ENCODE peak calls at places on chromosomes 16 and 17, in four cellular contexts. I, U, W and M are unnamed samples.

GRCh38 chr17:58172369-58173071 is 5.7 kb downstream of the OR4D2 start:
- DNase-seq in W (peak), U (peak), I (peak), M (peak)

GRCh38 chr16:30183236-30183960 is at the start of gene CORO1A:
- DNase-seq in U (peak), I (peak), W (peak), M (peak)

GRCh38 chr17:39687101-39687545 is 734 bp downstream of the PGAP3 start:
- DNase-seq in U (peak), W (no peak), I (no peak), M (no peak)

GRCh38 chr16:30186782-30187555 is 3.6 kb downstream of the CORO1A start:
- DNase-seq in W (peak), U (peak), I (no peak), M (peak)

GRCh38 chr17:62105361-62105760 is 40.3 kb upstream of the MED13 start:
- DNase-seq in U (no peak), I (no peak), W (no peak), M (no peak)

GRCh38 chr17:50151041-50151936 is 812 bp upstream of the PPP1R9B start:
- DNase-seq in W (peak), U (peak), I (peak), M (peak)

GRCh38 chr16:83835972-83836566 is 28.3 kb downstream of the HSBP1 start:
- DNase-seq in W (no peak), I (peak), U (peak), M (peak)

GRCh38 chr17:18980682-18981384 is 23.7 kb downstream of the FAM83G start:
- DNase-seq in U (no peak), W (no peak), I (peak), M (no peak)

GRCh38 chr17:30554839-30555751 is 77.9 kb downstream of the GOSR1 start:
- DNase-seq in W (no peak), I (peak), U (peak), M (peak)

GRCh38 chr17:10557422-10557821 is 8.0 kb upstream of the MYH2 start:
- DNase-seq in W (no peak), I (no peak), U (no peak), M (no peak)

GRCh38 chr17:50259484-50260324 is 14.6 kb upstream of the TMEM92 start:
- DNase-seq in U (no peak), W (no peak), I (no peak), M (no peak)

DNA sequence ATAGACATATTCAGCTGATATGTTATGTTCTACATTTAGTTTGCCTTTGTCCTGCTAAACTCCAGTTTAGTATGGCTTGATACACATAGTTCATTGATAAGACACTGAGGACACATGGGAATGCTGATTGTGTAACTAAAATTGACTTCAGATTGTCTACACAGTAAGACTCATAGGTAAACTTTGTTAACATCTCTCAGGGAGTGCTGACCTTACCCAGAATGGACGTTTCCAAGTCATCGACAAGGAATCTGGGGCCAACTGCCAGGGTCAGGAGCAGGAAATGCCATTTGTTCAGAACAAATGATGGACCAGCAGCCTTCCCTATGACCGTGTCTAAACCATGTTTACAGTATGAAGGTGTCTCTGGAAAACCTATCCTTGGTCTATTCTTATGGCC is 58.7 kb downstream of the DYNLRB2 start:
- DNase-seq in I (peak), U (no peak), W (no peak), M (no peak)
- TF ChIP-seq ELK1 in I (no peak), U (no peak), W (no peak), M (no peak)

DNA sequence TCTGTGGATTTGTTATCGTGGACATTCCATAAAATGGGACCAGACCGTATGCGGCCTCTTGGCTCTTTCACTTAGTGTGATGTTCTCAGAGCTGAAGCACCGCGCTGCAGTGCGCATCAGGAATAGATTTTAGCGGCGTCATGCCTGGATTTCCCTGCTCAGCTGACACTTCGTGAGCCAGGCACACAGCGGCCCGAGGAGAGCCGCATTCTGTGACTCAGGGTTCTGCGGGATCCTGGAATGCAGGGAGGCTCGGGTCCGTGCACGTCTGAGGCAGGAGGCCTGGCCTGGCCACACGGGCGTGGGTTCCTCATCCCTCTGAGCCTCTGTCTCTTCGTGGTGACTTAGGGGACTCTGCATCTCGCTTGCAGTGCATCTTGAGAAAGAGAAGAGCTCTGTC is 13.4 kb downstream of the CBFA2T3 start:
- DNase-seq in U (no peak), I (no peak), W (no peak), M (no peak)
- TF ChIP-seq SMC3 in U (no peak), I (no peak), W (no peak), M (no peak)

GRCh38 chr16:67087291-67087690 is 22.4 kb upstream of the PHAF1 start:
- DNase-seq in W (no peak), I (no peak), U (no peak), M (no peak)
- TF ChIP-seq ELK1 in W (no peak), I (no peak), U (no peak), M (no peak)

GRCh38 chr17:44924107-44924544 is 8.8 kb upstream of the GFAP start:
- DNase-seq in W (no peak), I (no peak), U (no peak), M (no peak)
- TF ChIP-seq SMC3 in W (no peak), I (no peak), U (no peak), M (no peak)

GRCh38 chr16:4021070-4021779 is 95.0 kb downstream of the ADCY9 start:
- DNase-seq in W (no peak), U (no peak), I (no peak), M (peak)
- TF ChIP-seq ELK1 in W (no peak), U (no peak), I (no peak), M (no peak)

DNA sequence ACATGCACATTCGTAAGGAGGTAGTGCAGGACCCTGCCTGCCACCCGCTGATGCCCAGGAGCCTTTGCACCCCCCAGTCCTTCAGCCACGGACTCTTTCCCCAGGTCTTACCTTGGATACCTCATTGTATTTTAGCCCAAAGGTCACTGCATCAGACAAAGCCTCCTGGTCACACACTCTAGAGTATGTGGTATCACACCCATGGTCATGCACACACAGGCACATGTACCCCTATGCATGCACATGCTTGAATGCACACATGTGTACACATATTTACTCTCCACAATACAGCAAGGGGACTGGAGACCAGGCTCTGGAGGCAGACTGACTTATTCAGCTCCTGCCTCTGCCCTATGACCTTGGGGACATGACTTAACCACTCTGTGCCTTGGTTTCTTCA is 357.5 kb downstream of the C16orf95 start:
- DNase-seq in I (no peak), W (no peak), U (no peak), M (no peak)
- TF ChIP-seq SMC3 in I (no peak), W (no peak), U (no peak), M (no peak)

GRCh38 chr16:72066747-72067146 is 3.7 kb downstream of the HPR start:
- DNase-seq in U (peak), W (no peak), I (peak), M (peak)
- TF ChIP-seq ELK1 in U (no peak), W (no peak), I (no peak), M (no peak)